ENCODE peak calls at places on chromosome 22, in seven cellular contexts. O is GM23338, F is endothelial cell of umbilical vein, G is HepG2, A is HCT116, M is suprapubic skin, Q is SK-N-MC. N is an unnamed sample.

GRCh38 chr22:39384750-39385480 is 14.7 kb upstream of the TAB1 start:
- DNase-seq in Q (no peak), O (peak), A (no peak), F (peak), M (no peak), G (peak), N (no peak)

GRCh38 chr22:50399751-50400331 is 56.7 kb downstream of the PPP6R2 start:
- DNase-seq in M (no peak), Q (no peak), F (no peak), G (peak), A (peak), O (peak), N (no peak)

GRCh38 chr22:37483594-37484114 is 2.5 kb downstream of the MFNG start:
- DNase-seq in G (peak), Q (no peak), F (peak), A (no peak), O (no peak), M (no peak), N (no peak)

GRCh38 chr22:42993651-42994275 is 21.2 kb downstream of the PACSIN2 start:
- DNase-seq in F (no peak), G (peak), M (no peak), A (no peak), Q (no peak), O (no peak), N (peak)

GRCh38 chr22:25027959-25028840 is 75.7 kb downstream of the KIAA1671 start:
- DNase-seq in Q (no peak), G (no peak), F (peak), A (no peak), M (no peak), O (peak), N (no peak)

GRCh38 chr22:44180706-44181032 is at the start of gene PARVG:
- DNase-seq in M (no peak), F (no peak), Q (no peak), G (no peak), A (no peak), O (peak), N (no peak)

GRCh38 chr22:19522190-19522880 is 1.9 kb downstream of the CLDN5 start:
- DNase-seq in Q (no peak), F (peak), A (no peak), M (peak), O (no peak), G (no peak), N (no peak)

GRCh38 chr22:22129387-22129786 is 115.2 kb upstream of the VPREB1 start:
- DNase-seq in F (no peak), G (no peak), Q (no peak), A (no peak), M (no peak), O (no peak), N (no peak)

GRCh38 chr22:49310354-49310753 is 517.3 kb downstream of the BRD1 start:
- DNase-seq in Q (no peak), G (no peak), F (no peak), O (no peak), A (no peak), M (no peak), N (no peak)

GRCh38 chr22:37994049-37994448 is 9.7 kb upstream of the SOX10 start:
- DNase-seq in A (no peak), Q (no peak), O (no peak), F (no peak), G (no peak), M (no peak), N (no peak)

GRCh38 chr22:43481528-43482309 is 69.9 kb downstream of the MPPED1 start:
- DNase-seq in M (no peak), A (no peak), Q (no peak), G (peak), F (no peak), O (peak), N (no peak)

GRCh38 chr22:39214006-39214382 is 30.8 kb downstream of the PDGFB start:
- DNase-seq in G (no peak), O (no peak), F (no peak), M (peak), A (no peak), Q (no peak), N (no peak)

GRCh38 chr22:41256898-41257260 is 16.1 kb upstream of the CHADL start:
- DNase-seq in A (no peak), M (no peak), G (no peak), F (peak), O (peak), Q (no peak), N (peak)

GRCh38 chr22:27554841-27555456 is 246.6 kb downstream of the MN1 start:
- DNase-seq in F (no peak), A (no peak), M (no peak), O (no peak), Q (no peak), G (no peak), N (no peak)

GRCh38 chr22:36767035-36767775 is 8.7 kb downstream of the IFT27 start:
- DNase-seq in A (no peak), M (peak), F (no peak), O (no peak), G (no peak), Q (no peak), N (no peak)

GRCh38 chr22:17858033-17858432 is 83.8 kb upstream of the BID start:
- DNase-seq in F (no peak), O (no peak), Q (no peak), A (no peak), M (no peak), G (no peak), N (no peak)

GRCh38 chr22:45906946-45907345 is 70.0 kb downstream of the WNT7B start:
- DNase-seq in A (no peak), O (no peak), M (no peak), G (no peak), F (no peak), Q (no peak), N (no peak)

GRCh38 chr22:22058649-22059475 is 76.3 kb upstream of the TOP3B start:
- DNase-seq in M (no peak), Q (no peak), A (no peak), O (no peak), F (no peak), G (no peak), N (no peak)

GRCh38 chr22:31583861-31584485 is 78.0 kb downstream of the PISD start:
- DNase-seq in G (no peak), M (peak), A (no peak), F (peak), O (no peak), Q (no peak), N (no peak)

GRCh38 chr22:31585161-31585859 is 76.7 kb downstream of the PISD start:
- DNase-seq in O (no peak), Q (no peak), G (peak), M (peak), A (no peak), F (no peak), N (no peak)

GRCh38 chr22:31586137-31586920 is 75.7 kb downstream of the PISD start:
- DNase-seq in Q (no peak), G (peak), F (no peak), O (no peak), M (peak), A (no peak), N (no peak)

GRCh38 chr22:31584804-31585160 is 77.2 kb downstream of the PISD start:
- DNase-seq in F (no peak), O (no peak), M (no peak), G (no peak), A (no peak), Q (no peak), N (no peak)

GRCh38 chr22:31588970-31589675 is 72.9 kb downstream of the PISD start:
- DNase-seq in G (peak), O (no peak), Q (no peak), M (peak), A (no peak), F (no peak), N (no peak)
- TF ChIP-seq POLR2AphosphoS5 in G (peak), O (no peak), Q (no peak), M (no peak), A (no peak), F (no peak), N (no peak)

GRCh38 chr22:35156945-35157344 is 91.0 kb downstream of the ISX start:
- DNase-seq in O (no peak), Q (no peak), F (no peak), G (no peak), M (no peak), A (no peak), N (no peak)

GRCh38 chr22:35155403-35156025 is 89.6 kb downstream of the ISX start:
- DNase-seq in G (no peak), Q (no peak), F (no peak), A (no peak), M (no peak), O (peak), N (no peak)

GRCh38 chr22:35150163-35151107 is 84.5 kb downstream of the ISX start:
- DNase-seq in O (peak), F (peak), A (peak), G (peak), Q (no peak), M (no peak), N (peak)

GRCh38 chr22:35152316-35152715 is 86.4 kb downstream of the ISX start:
- DNase-seq in G (no peak), O (peak), M (no peak), F (no peak), A (no peak), Q (no peak), N (no peak)

GRCh38 chr22:35154937-35155387 is 89.0 kb downstream of the ISX start:
- DNase-seq in Q (no peak), O (peak), A (peak), M (no peak), F (peak), G (peak), N (peak)
- H3K4me3 ChIP-seq in Q (no peak), O (no peak), A (no peak), M (no peak), F (no peak), G (no peak), N (no peak)

GRCh38 chr22:20584872-20585639 is 77.6 kb downstream of the MED15 start:
- DNase-seq in Q (no peak), O (no peak), M (no peak), A (no peak), G (no peak), F (no peak), N (no peak)
- TF ChIP-seq POLR2AphosphoS5 in Q (no peak), O (no peak), M (no peak), A (no peak), G (no peak), F (no peak), N (peak)

GRCh38 chr22:23832226-23833016 is 6.4 kb downstream of the DERL3 start:
- DNase-seq in A (no peak), M (peak), Q (no peak), G (no peak), O (no peak), F (no peak), N (no peak)
- H3K4me3 ChIP-seq in A (no peak), M (no peak), Q (no peak), G (no peak), O (no peak), F (no peak), N (no peak)

N was measured in prostate gland.